ENCODE peak calls at places on chromosomes 6 and 20, in five cellular contexts. Q is uterus, V is stomach, K is IMR-90, N is OCI-LY7. F is an unnamed sample. For H3K4me1, the result is how much of the 10 kb centered on the place peaks cover.

GRCh38 chr6:151544453-151544852 is 50.6 kb downstream of the CCDC170 start:
- DNase-seq in Q (no peak), V (no peak), K (no peak), N (no peak), F (no peak)

GRCh38 chr6:20441921-20442320 is 40.2 kb downstream of the E2F3 start:
- DNase-seq in Q (no peak), V (no peak), K (no peak), N (no peak), F (no peak)

GRCh38 chr6:109124219-109124618 is 28.9 kb downstream of the CEP57L1 start:
- DNase-seq in Q (no peak), V (no peak), K (no peak), N (no peak), F (no peak)

GRCh38 chr20:62880935-62881661 is 19.5 kb upstream of the TCFL5 start:
- DNase-seq in Q (no peak), V (no peak), K (no peak), N (no peak), F (no peak)

GRCh38 chr6:14950970-14951276 is 294.9 kb upstream of the JARID2 start:
- DNase-seq in Q (no peak), V (no peak), K (no peak), N (no peak), F (no peak)

GRCh38 chr20:1414982-1415381 is 22.1 kb upstream of the FKBP1A start:
- DNase-seq in Q (no peak), V (no peak), K (no peak), N (no peak), F (no peak)

GRCh38 chr6:39072830-39073229 is 24.2 kb downstream of the GLP1R start:
- DNase-seq in Q (no peak), V (peak), K (no peak), N (no peak), F (no peak)

GRCh38 chr20:35695978-35696377 is 3.2 kb downstream of the NFS1 start:
- DNase-seq in Q (no peak), V (no peak), K (no peak), N (no peak), F (no peak)

GRCh38 chr6:73747293-73747692 is 51.3 kb downstream of the CD109 start:
- DNase-seq in Q (no peak), V (no peak), K (no peak), N (no peak), F (no peak)

GRCh38 chr6:134787261-134787871 is 162.5 kb downstream of the ALDH8A1 start:
- DNase-seq in Q (no peak), V (no peak), K (peak), N (no peak), F (no peak)

GRCh38 chr6:84633771-84634170 is 130.6 kb downstream of the TBX18 start:
- DNase-seq in Q (no peak), V (no peak), K (no peak), N (no peak), F (no peak)

GRCh38 chr20:10412591-10413408 is 21.2 kb downstream of the MKKS start:
- DNase-seq in Q (no peak), V (no peak), K (no peak), N (no peak), F (no peak)

GRCh38 chr6:155528982-155529453 is 73.4 kb upstream of the NOX3 start:
- DNase-seq in Q (no peak), V (no peak), K (peak), N (peak), F (no peak)

GRCh38 chr6:9292975-9293374 is 857.6 kb upstream of the SLC35B3 start:
- DNase-seq in Q (no peak), V (no peak), K (peak), N (no peak), F (no peak)

GRCh38 chr6:111503194-111503593 is 20.2 kb upstream of the REV3L start:
- DNase-seq in Q (no peak), V (no peak), K (peak), N (no peak), F (peak)

GRCh38 chr20:24164360-24164759 is 175.8 kb upstream of the GGTLC1 start:
- DNase-seq in Q (no peak), V (no peak), K (no peak), N (peak), F (peak)

GRCh38 chr6:46170357-46171289 is at the start of gene ENPP5:
- DNase-seq in Q (peak), V (peak), K (no peak), N (peak), F (peak)

GRCh38 chr20:35296101-35296554 is 3.9 kb upstream of the FAM83C start:
- DNase-seq in Q (no peak), V (no peak), K (no peak), N (no peak), F (no peak)

GRCh38 chr6:136148523-136148922 is 101.6 kb downstream of the MTFR2 start:
- DNase-seq in Q (no peak), V (no peak), K (no peak), N (no peak), F (no peak)

GRCh38 chr6:154509421-154510143 is 903 bp downstream of the CNKSR3 start:
- DNase-seq in Q (peak), V (peak), K (no peak), N (no peak), F (peak)

GRCh38 chr6:34644716-34645115 is 51.9 kb downstream of the ILRUN start:
- DNase-seq in Q (no peak), V (no peak), K (no peak), N (no peak), F (no peak)

GRCh38 chr6:165665384-165665672 is 2.3 kb upstream of the PDE10A start:
- DNase-seq in Q (no peak), V (no peak), K (no peak), N (no peak), F (no peak)
- H3K4me3 ChIP-seq in Q (no peak), V (no peak), K (no peak), N (no peak), F (no peak)

GRCh38 chr20:38145094-38146075 is 19.7 kb downstream of the TGM2 start:
- DNase-seq in Q (peak), V (no peak), K (peak), N (no peak), F (no peak)
- H3K4me1 ChIP-seq in Q (under half), V (under half), K (under half), N (under half), F (under half)

DNA sequence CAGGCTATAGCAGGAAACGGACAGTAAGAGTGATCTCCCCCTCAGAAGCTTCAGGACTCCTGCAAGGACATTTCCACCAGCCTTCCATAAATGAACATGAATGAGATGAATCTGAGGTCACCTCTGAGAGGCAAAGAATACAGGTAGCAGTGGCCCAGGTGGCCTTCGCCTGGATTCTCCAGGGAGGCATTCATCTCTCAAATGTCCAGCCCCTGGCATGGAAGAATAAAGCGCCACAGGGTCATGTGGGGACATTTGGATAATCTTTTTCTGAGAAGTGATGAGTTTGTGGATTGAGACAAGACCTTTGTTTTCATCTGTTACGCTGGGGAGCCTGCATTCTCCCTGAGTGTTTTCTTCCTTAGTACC is 2.9 kb downstream of the GMPR start:
- DNase-seq in Q (no peak), V (no peak), K (no peak), N (no peak), F (no peak)
- H3K4me3 ChIP-seq in Q (no peak), V (no peak), K (no peak), N (no peak), F (no peak)

GRCh38 chr6:159969921-159970320 is 1.0 kb downstream of the IGF2R start:
- DNase-seq in Q (peak), V (peak), K (peak), N (peak), F (peak)
- H3K4me1 ChIP-seq in Q (under half), V (half or more), K (under half), N (under half), F (under half)

DNA sequence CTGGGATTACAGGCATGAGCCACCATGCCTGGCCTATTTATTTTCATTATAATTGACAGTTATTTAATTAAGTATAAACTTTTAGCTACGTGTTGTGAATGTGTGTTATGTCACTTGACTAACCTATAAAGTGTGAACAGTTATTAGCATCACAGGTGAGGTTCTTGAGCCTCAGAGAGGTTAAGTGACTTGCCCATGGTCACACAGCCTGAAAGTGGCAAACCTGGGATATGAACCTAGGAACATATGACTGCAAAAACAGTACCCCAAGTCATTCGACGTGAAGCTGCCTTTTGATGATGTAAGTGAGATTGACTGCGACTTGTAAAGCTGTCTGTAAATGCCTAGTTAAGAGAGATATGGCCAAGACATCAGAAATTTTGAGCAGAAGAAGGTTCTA is 77.9 kb upstream of the SALL4 start:
- DNase-seq in Q (no peak), V (no peak), K (no peak), N (no peak), F (no peak)
- H3K4me3 ChIP-seq in Q (no peak), V (no peak), K (no peak), N (no peak), F (no peak)

GRCh38 chr20:17874271-17875105 is 94.1 kb downstream of the SNX5 start:
- DNase-seq in Q (no peak), V (no peak), K (no peak), N (no peak), F (no peak)

GRCh38 chr20:17872920-17873319 is 95.7 kb downstream of the SNX5 start:
- DNase-seq in Q (no peak), V (no peak), K (no peak), N (no peak), F (no peak)

GRCh38 chr20:17873410-17874270 is 95.0 kb downstream of the SNX5 start:
- DNase-seq in Q (peak), V (peak), K (peak), N (no peak), F (peak)

GRCh38 chr20:17875981-17876385 is 92.6 kb downstream of the SNX5 start:
- DNase-seq in Q (no peak), V (no peak), K (no peak), N (no peak), F (peak)

DNA sequence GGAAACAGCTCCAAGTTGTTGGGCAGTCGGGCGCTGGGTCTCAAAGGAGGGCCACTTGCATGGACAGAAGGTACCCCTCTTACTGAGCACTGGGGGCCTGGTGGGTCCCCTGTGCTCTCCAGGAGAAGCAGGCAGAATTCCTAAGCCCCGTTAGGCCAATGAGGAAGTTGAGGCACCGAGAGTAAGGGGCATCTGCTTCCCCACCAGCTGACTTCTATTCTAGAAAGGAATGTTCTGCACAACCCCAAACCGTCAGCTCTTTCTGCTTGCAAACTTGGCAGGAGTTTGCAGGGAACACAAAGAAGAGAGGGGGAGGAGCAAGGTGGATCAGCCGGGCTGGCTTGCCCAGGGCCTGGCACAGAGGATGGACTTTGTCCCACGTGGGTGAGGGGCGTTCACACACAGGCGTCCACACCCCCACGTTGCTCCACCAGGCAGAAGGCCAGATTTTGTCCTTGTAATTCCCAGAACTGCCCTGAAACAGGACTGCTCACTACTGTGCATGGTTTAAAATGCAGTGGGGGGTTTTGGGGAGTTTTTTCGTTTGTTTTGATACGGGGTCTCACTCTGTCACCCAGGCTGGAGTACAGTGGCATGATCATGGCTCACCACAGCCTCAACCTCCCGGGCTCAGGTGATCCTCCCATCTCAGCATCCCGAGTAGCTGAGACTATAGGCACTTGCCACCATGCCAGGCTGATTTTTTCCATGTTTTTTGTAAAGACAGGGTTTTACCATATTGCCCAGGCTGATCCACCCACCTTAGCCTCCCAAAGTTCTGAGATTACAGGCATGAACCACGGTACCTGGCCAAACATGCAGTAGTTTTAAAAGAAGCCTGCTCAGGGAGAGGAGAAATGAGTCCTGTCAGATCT is 93.3 kb downstream of the SNX5 start:
- DNase-seq in Q (peak), V (peak), K (peak), N (no peak), F (peak)
- H3K4me1 ChIP-seq in Q (under half), V (half or more), K (under half), N (under half), F (under half)

DNA sequence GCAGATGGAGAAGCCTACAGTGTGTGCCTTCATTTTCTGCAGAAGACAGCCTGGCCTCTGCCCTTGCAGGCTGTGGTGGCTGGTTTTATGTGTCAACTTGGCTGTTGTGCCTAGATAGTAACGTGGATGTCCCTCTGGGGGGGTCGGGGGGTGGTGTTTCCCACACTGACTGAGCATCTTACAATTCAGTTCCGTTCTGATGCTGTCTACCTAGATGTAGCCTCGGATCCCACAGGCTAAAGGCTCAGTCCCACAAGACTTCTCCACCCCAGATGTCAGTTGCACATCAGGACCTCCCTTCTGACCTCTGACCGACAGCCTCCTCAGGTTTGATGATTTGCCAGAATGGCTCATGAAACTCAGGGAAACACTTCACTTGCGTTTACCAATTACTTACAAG is 4.3 kb downstream of the PYGB start:
- DNase-seq in Q (no peak), V (no peak), K (no peak), N (no peak), F (no peak)
- H3K4me3 ChIP-seq in Q (no peak), V (no peak), K (no peak), N (no peak), F (no peak)

GRCh38 chr20:5612476-5613291 is 137.5 kb upstream of the SHLD1 start:
- DNase-seq in Q (no peak), V (no peak), K (peak), N (no peak), F (no peak)

GRCh38 chr20:5608448-5609161 is 141.6 kb upstream of the SHLD1 start:
- DNase-seq in Q (no peak), V (no peak), K (peak), N (no peak), F (peak)

DNA sequence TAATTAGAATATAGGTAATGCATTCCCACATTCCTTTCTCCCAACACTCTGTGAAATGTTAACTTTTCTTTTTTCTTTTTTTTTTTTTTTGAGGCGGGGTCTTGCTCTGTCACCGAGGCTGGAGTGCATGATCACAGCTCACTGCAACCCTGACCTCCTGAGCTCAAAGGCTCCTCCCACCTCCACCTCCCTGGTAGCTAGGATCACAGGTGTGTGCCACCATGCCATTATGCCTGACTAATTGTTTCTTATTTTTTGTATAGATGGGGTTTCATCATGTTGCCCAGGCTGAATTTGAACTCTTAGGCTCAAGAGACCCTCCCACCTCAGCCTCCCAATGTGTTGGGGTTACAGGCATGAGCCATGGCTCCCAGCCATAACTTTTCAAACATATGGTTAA is 135.7 kb upstream of the SHLD1 start:
- DNase-seq in Q (no peak), V (no peak), K (no peak), N (no peak), F (no peak)
- H3K4me1 ChIP-seq in Q (under half), V (under half), K (under half), N (under half), F (under half)

DNA sequence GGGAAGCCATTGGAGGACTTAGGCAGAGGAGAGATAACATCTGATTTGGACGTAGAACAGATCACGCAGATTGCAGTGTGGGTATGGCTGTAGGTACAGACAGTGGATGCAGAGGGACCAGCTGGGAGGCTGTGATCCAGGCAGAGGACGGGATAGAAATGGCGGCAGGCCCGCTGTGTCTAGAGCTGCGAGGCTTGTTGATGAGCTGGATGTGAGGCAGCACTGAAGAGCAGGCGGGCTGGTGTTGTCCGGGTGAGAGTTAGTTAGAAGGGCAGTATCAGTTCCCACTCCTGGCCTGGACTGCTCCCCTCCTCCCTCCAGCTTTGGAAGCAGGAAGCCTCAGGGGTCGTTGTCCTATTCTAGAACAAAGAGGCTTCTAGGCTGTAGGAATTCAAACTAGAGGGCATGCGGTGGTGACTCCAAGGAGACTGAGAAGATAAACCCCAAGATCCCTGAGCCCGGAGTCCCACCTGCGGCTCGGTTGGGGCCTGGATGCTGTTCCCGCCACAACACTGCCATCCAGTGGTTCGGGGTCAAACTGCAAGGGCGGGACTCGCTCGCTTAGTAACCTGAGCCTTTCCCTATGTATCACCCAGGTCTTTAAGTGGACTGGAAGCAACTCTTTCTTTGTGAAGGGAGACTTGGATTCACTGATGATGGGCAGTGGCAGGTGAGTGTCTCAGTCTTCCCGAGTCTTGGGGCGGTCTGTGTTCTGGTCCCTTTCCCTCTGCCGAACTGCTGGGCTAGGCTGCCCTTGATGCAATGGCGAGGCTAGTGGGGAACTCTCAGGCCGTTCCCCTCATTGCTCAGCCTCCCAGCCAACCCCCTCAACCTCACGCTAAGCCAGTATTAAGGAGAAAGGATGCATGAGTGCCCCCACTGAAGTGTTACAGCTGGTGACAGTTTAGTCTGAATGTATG is 11.2 kb downstream of the TLDC2 start:
- DNase-seq in Q (peak), V (peak), K (peak), N (peak), F (peak)
- H3K4me3 ChIP-seq in Q (no peak), V (no peak), K (no peak), N (no peak), F (peak)

DNA sequence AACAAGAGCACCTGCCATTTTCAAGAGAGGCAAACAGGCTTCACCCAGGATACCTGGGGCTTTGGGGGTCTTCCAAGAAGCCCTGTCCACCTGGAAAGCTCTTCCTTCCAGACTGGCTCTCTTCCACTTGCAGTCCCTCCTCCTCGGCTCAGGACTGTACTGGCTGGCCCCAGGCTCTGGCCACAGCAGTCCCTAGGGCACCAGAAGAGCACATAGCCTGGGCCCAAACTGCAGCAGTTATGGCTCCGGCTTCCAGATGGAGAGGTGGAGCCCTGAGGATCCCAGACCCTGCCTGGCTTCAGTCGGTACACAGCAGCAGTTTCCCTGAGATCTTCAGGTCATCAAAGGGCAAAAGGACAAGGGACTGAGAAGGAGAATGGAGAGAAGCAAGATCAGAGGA is 1.6 kb upstream of the SLC35B2 start:
- DNase-seq in Q (no peak), V (no peak), K (no peak), N (no peak), F (no peak)
- H3K4me1 ChIP-seq in Q (under half), V (half or more), K (under half), N (half or more), F (under half)

F was measured in BE2C.